ENCODE peak calls at places on chromosomes 6 and 20, in five cellular contexts. M is AG04450, N is RPMI8226, G is left ventricle myocardium inferior, I is heart left ventricle. S is an unnamed sample.

GRCh38 chr6:166598441-166599138 is 12.1 kb upstream of the RAMACL start:
- DNase-seq in M (peak), N (no peak), G (peak), I (peak), S (peak)

GRCh38 chr6:113018351-113019151 is 671.4 kb downstream of the RFPL4B start:
- DNase-seq in M (no peak), N (no peak), G (no peak), I (peak), S (peak)

GRCh38 chr6:167487706-167488664 is 163.1 kb downstream of the TTLL2 start:
- DNase-seq in M (no peak), N (no peak), G (no peak), I (no peak), S (no peak)

GRCh38 chr6:166861961-166862286 is 94.4 kb downstream of the RNASET2 start:
- DNase-seq in M (no peak), N (no peak), G (no peak), I (no peak), S (no peak)

GRCh38 chr20:25223179-25223661 is 24.7 kb upstream of the PYGB start:
- DNase-seq in M (peak), N (no peak), G (no peak), I (no peak), S (peak)

GRCh38 chr6:21137708-21138358 is 455.7 kb upstream of the SOX4 start:
- DNase-seq in M (peak), N (no peak), G (no peak), I (no peak), S (no peak)

GRCh38 chr6:53926505-53926904 is 131.7 kb downstream of the LRRC1 start:
- DNase-seq in M (no peak), N (no peak), G (no peak), I (no peak), S (peak)

GRCh38 chr6:116497089-116497676 is 14.3 kb upstream of the CALHM5 start:
- DNase-seq in M (no peak), N (no peak), G (no peak), I (no peak), S (no peak)

GRCh38 chr6:51619042-51619799 is 468.2 kb downstream of the PKHD1 start:
- DNase-seq in M (no peak), N (no peak), G (no peak), I (no peak), S (no peak)

GRCh38 chr20:63959699-63960075 is 3.5 kb upstream of the UCKL1 start:
- DNase-seq in M (no peak), N (no peak), G (no peak), I (no peak), S (no peak)

GRCh38 chr6:34806738-34807453 is 15.0 kb downstream of the BLTP3A start:
- DNase-seq in M (no peak), N (no peak), G (no peak), I (no peak), S (no peak)

GRCh38 chr20:51460569-51461265 is 81.8 kb downstream of the NFATC2 start:
- DNase-seq in M (no peak), N (peak), G (no peak), I (no peak), S (no peak)

GRCh38 chr6:156065838-156066237 is 610.2 kb upstream of the NOX3 start:
- DNase-seq in M (no peak), N (no peak), G (no peak), I (no peak), S (no peak)

GRCh38 chr6:101224751-101225150 is 168.8 kb upstream of the GRIK2 start:
- DNase-seq in M (no peak), N (no peak), G (no peak), I (no peak), S (no peak)

GRCh38 chr6:128827675-128828464 is 55.1 kb upstream of the LAMA2 start:
- DNase-seq in M (peak), N (no peak), G (no peak), I (no peak), S (no peak)

S was measured in dermis microvascular lymphatic vessel endothelial cell.